ENCODE peak calls at places on chromosome 18, in six cellular contexts. E is psoas muscle; G is mucosa of gallbladder; T is naive thymus-derived CD8-positive, alpha-beta T cell; J is NCI-H2081; O is effector CD8-positive, alpha-beta T cell. N is an unnamed sample.

GRCh38 chr18:11857177-11857887 is 6.1 kb downstream of the CHMP1B start:
- DNase-seq in O (no peak), G (peak), T (no peak), E (peak), J (no peak), N (no peak)

GRCh38 chr18:62979172-62979571 is 263.8 kb downstream of the PHLPP1 start:
- DNase-seq in T (no peak), O (no peak), J (peak), E (peak), G (peak), N (no peak)

GRCh38 chr18:60202702-60203101 is 169.9 kb downstream of the MC4R start:
- DNase-seq in G (no peak), E (no peak), J (no peak), T (no peak), O (no peak), N (no peak)

GRCh38 chr18:28127228-28127627 is 49.7 kb downstream of the CDH2 start:
- DNase-seq in G (no peak), E (no peak), T (no peak), O (no peak), J (no peak), N (peak)

GRCh38 chr18:44036500-44036899 is 644.2 kb upstream of the SETBP1 start:
- DNase-seq in G (no peak), O (no peak), E (peak), J (no peak), T (no peak), N (peak)

GRCh38 chr18:35444636-35445035 is 53.1 kb downstream of the INO80C start:
- DNase-seq in T (no peak), E (no peak), J (no peak), O (no peak), G (no peak), N (no peak)

GRCh38 chr18:41096504-41096903 is 858.5 kb upstream of the PIK3C3 start:
- DNase-seq in O (no peak), G (no peak), J (peak), E (no peak), T (no peak), N (peak)

GRCh38 chr18:9825571-9826073 is 60.2 kb upstream of the TXNDC2 start:
- DNase-seq in G (peak), J (no peak), O (no peak), T (no peak), E (no peak), N (no peak)

GRCh38 chr18:34956663-34957062 is 84.5 kb upstream of the MAPRE2 start:
- DNase-seq in T (no peak), O (no peak), G (no peak), J (no peak), E (no peak), N (no peak)

N was measured in testis.